ENCODE peak calls at places on chromosomes 6 and 20, in five cellular contexts. Z is HepG2, Y is K562, M is GM12878, X is A549. C is an unnamed sample.

GRCh38 chr20:13029687-13030510 is 21.1 kb downstream of the SPTLC3 start:
- DNase-seq in Z (peak), Y (no peak), M (no peak), X (peak), C (peak)

GRCh38 chr20:47524385-47524784 is 22.7 kb downstream of the NCOA3 start:
- DNase-seq in Z (no peak), Y (peak), M (no peak), X (no peak), C (no peak)

GRCh38 chr6:81465859-81466258 is 286.6 kb downstream of the TENT5A start:
- DNase-seq in Z (peak), Y (no peak), M (no peak), X (peak), C (peak)

GRCh38 chr20:20085812-20086211 is 33.5 kb downstream of the CFAP61 start:
- DNase-seq in Z (no peak), Y (no peak), M (no peak), X (no peak), C (no peak)

GRCh38 chr6:14119764-14120163 is 2.2 kb downstream of the CD83 start:
- DNase-seq in Z (no peak), Y (no peak), M (no peak), X (no peak), C (no peak)

GRCh38 chr20:54219751-54220426 is 12.0 kb downstream of the PFDN4 start:
- DNase-seq in Z (peak), Y (peak), M (no peak), X (peak), C (peak)

GRCh38 chr6:108074057-108074358 is 533 bp downstream of the OSTM1 start:
- DNase-seq in Z (peak), Y (peak), M (no peak), X (no peak), C (no peak)

GRCh38 chr6:132458887-132459604 is 53.9 kb downstream of the STX7 start:
- DNase-seq in Z (no peak), Y (no peak), M (no peak), X (no peak), C (no peak)

GRCh38 chr6:17334265-17334664 is 53.1 kb downstream of the RBM24 start:
- DNase-seq in Z (no peak), Y (no peak), M (no peak), X (peak), C (no peak)

GRCh38 chr6:854405-855073 is 161.6 kb upstream of the EXOC2 start:
- DNase-seq in Z (no peak), Y (no peak), M (no peak), X (no peak), C (no peak)

GRCh38 chr20:49028684-49029083 is 17.4 kb upstream of the CSE1L start:
- DNase-seq in Z (peak), Y (peak), M (no peak), X (peak), C (no peak)

GRCh38 chr6:145332001-145332400 is 403.3 kb downstream of the EPM2A start:
- DNase-seq in Z (peak), Y (no peak), M (no peak), X (no peak), C (no peak)

GRCh38 chr20:10495173-10495572 is 60.1 kb downstream of the SLX4IP start:
- DNase-seq in Z (no peak), Y (no peak), M (no peak), X (no peak), C (peak)

GRCh38 chr6:52647199-52647598 is 23.7 kb upstream of the TMEM14A start:
- DNase-seq in Z (no peak), Y (no peak), M (no peak), X (no peak), C (no peak)

GRCh38 chr6:92124126-92124525 is 1295.2 kb downstream of the EPHA7 start:
- DNase-seq in Z (no peak), Y (no peak), M (no peak), X (no peak), C (no peak)

GRCh38 chr6:137427670-137428290 is 66.4 kb downstream of the OLIG3 start:
- DNase-seq in Z (no peak), Y (no peak), M (no peak), X (no peak), C (no peak)

GRCh38 chr6:5597413-5597812 is 336.1 kb downstream of the FARS2 start:
- DNase-seq in Z (no peak), Y (no peak), M (no peak), X (no peak), C (no peak)

GRCh38 chr6:4910060-4910746 is 93.6 kb downstream of the RPP40 start:
- DNase-seq in Z (no peak), Y (no peak), M (no peak), X (no peak), C (no peak)

GRCh38 chr6:138455746-138456392 is 43.4 kb downstream of the NHSL1 start:
- DNase-seq in Z (no peak), Y (no peak), M (peak), X (peak), C (peak)

GRCh38 chr6:12137480-12137879 is 125.4 kb downstream of the HIVEP1 start:
- DNase-seq in Z (no peak), Y (peak), M (no peak), X (peak), C (peak)

GRCh38 chr20:56342783-56343182 is 16.0 kb upstream of the FAM210B start:
- DNase-seq in Z (no peak), Y (no peak), M (no peak), X (no peak), C (no peak)

GRCh38 chr6:53547166-53547814 is 2.4 kb upstream of the GCLC start:
- DNase-seq in Z (no peak), Y (no peak), M (no peak), X (no peak), C (no peak)

GRCh38 chr6:1379810-1380198 is 9.6 kb upstream of the FOXF2 start:
- DNase-seq in Z (no peak), Y (no peak), M (no peak), X (no peak), C (no peak)

GRCh38 chr6:132020138-132020551 is 69.0 kb upstream of the CCN2 start:
- DNase-seq in Z (no peak), Y (no peak), M (no peak), X (no peak), C (peak)

GRCh38 chr6:111846511-111847409 is 26.5 kb downstream of the FYN start:
- DNase-seq in Z (no peak), Y (no peak), M (no peak), X (no peak), C (no peak)

GRCh38 chr6:166490671-166491500 is 95.6 kb downstream of the RAMACL start:
- DNase-seq in Z (no peak), Y (no peak), M (no peak), X (no peak), C (peak)

GRCh38 chr20:48523191-48523757 is 304.5 kb downstream of the PREX1 start:
- DNase-seq in Z (peak), Y (peak), M (no peak), X (peak), C (peak)

GRCh38 chr6:3355358-3356055 is 96.8 kb downstream of the PSMG4 start:
- DNase-seq in Z (no peak), Y (peak), M (no peak), X (no peak), C (peak)

GRCh38 chr6:116536216-116536621 is 9.3 kb downstream of the TRAPPC3L start:
- DNase-seq in Z (peak), Y (peak), M (no peak), X (peak), C (peak)

GRCh38 chr6:131920656-131921055 is 30.5 kb downstream of the CCN2 start:
- DNase-seq in Z (no peak), Y (no peak), M (no peak), X (no peak), C (no peak)

GRCh38 chr6:24761193-24761835 is 13.4 kb upstream of the GMNN start:
- DNase-seq in Z (no peak), Y (peak), M (no peak), X (no peak), C (no peak)

GRCh38 chr20:57352305-57352704 is 1.2 kb downstream of the RAE1 start:
- DNase-seq in Z (no peak), Y (no peak), M (no peak), X (no peak), C (no peak)

GRCh38 chr6:157768863-157769551 is 54.0 kb upstream of the SNX9 start:
- DNase-seq in Z (no peak), Y (no peak), M (no peak), X (no peak), C (no peak)

GRCh38 chr6:93896081-93896480 is 476.7 kb upstream of the EPHA7 start:
- DNase-seq in Z (no peak), Y (no peak), M (no peak), X (no peak), C (no peak)

GRCh38 chr20:19083136-19083621 is 129.3 kb upstream of the SLC24A3 start:
- DNase-seq in Z (no peak), Y (no peak), M (no peak), X (no peak), C (no peak)

GRCh38 chr6:6409397-6410030 is 89.1 kb upstream of the F13A1 start:
- DNase-seq in Z (no peak), Y (no peak), M (no peak), X (no peak), C (no peak)

GRCh38 chr6:165864218-165864617 is 201.2 kb upstream of the PDE10A start:
- DNase-seq in Z (no peak), Y (no peak), M (no peak), X (no peak), C (no peak)

GRCh38 chr6:33217681-33218080 is 9.4 kb downstream of the RING1 start:
- DNase-seq in Z (no peak), Y (no peak), M (no peak), X (no peak), C (no peak)
- TF ChIP-seq MYC in Z (no peak), Y (no peak), M (no peak), X (no peak), C (no peak)

GRCh38 chr6:90478789-90479602 is 107.9 kb downstream of the MAP3K7 start:
- DNase-seq in Z (peak), Y (peak), M (peak), X (peak), C (peak)
- H3K4me3 ChIP-seq in Z (no peak), Y (no peak), M (peak), X (no peak), C (no peak)

DNA sequence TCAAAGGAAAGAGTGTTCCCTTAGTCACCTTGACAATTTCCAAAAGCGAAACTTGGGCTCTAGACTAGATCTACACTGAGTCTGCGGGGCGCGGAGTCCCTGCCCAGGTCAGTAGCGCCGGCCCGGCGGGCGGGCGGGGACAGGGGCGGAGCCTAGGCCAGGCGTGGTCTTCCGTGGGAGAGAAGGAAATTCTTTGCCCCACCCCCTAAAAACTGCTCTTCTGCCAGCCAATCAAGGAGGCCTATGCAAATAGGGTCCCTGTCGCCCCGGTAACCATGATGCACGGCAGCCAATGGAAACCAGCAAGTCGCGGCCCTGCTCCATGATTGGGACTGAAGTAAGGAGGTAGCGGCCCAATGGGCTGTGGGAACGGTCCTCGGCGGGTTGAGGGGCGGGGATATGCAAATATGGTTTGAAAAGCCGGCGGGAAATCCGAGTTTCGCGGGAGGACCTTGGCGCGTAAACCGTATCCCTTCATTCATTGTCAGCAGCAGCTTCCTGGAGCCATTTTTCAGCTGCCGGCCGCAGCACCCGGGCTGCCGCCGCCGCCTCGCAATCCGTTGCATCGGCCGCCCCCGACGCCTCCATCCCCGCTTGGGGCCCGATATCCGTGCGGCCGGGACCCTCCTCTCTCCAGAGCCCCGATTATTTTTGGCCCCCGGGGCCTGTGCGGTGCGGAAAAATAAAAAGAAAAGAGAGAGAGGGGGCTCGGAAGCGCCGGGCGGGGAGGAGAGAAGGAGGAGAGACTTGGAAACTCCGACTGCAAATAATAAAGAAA is at the start of gene E2F3:
- DNase-seq in Z (peak), Y (peak), M (peak), X (peak), C (peak)
- TF ChIP-seq POLR2A in Z (peak), Y (peak), M (peak), X (peak), C (peak)

GRCh38 chr6:155377061-155377460 is 62.8 kb upstream of the TFB1M start:
- DNase-seq in Z (no peak), Y (no peak), M (no peak), X (peak), C (no peak)
- TF ChIP-seq MYC in Z (no peak), Y (no peak), M (no peak), X (no peak), C (no peak)

GRCh38 chr6:84870693-84871092 is 106.3 kb upstream of the TBX18 start:
- DNase-seq in Z (no peak), Y (no peak), M (no peak), X (no peak), C (no peak)

GRCh38 chr6:84867521-84867920 is 103.1 kb upstream of the TBX18 start:
- DNase-seq in Z (no peak), Y (no peak), M (no peak), X (peak), C (no peak)

GRCh38 chr6:84866715-84867114 is 102.3 kb upstream of the TBX18 start:
- DNase-seq in Z (no peak), Y (no peak), M (no peak), X (no peak), C (no peak)

GRCh38 chr6:84871925-84872324 is 107.5 kb upstream of the TBX18 start:
- DNase-seq in Z (no peak), Y (no peak), M (no peak), X (no peak), C (no peak)

DNA sequence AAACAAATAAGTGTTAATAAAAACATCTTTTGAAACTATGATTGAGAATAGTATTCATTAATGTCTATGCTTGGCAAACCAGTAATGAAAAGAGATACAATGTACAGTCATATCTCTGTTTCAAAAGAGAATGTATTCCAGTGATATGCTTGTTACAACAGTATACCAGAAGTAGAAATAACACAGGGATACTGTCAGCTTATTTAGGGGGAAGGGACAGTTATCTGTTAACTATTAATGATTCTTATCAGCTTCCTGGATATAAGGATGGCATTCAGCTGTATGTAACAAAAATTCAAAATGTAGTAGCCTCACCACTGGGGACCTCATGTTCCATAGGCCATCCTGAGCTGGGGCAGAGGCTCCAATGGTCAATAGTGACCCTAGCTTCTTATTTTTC is 103.8 kb upstream of the TBX18 start:
- DNase-seq in Z (no peak), Y (no peak), M (no peak), X (no peak), C (no peak)
- H3K4me3 ChIP-seq in Z (no peak), Y (no peak), M (no peak), X (no peak), C (no peak)

GRCh38 chr20:31595654-31596411 is 9.3 kb upstream of the ID1 start:
- DNase-seq in Z (peak), Y (no peak), M (no peak), X (peak), C (peak)
- TF ChIP-seq POLR2A in Z (peak), Y (no peak), M (no peak), X (peak), C (no peak)

C was measured in endothelial cell of umbilical vein.